ENCODE peak calls at places on chromosomes 3 and 15, in ten cellular contexts. X is Karpas-422, Q is heart left ventricle, V is MM.1S, E is body of pancreas, F is HCT116, T is prostate gland, H is PC-3, P is GM23248, L is lower lobe of right lung. N is an unnamed sample.

GRCh38 chr3:2303567-2303966 is 204.9 kb downstream of the CNTN4 start:
- DNase-seq in X (peak; percentile 56), Q (no peak), V (peak; percentile 43), E (peak; percentile 10), F (no peak), T (no peak), H (peak; percentile 7), P (peak; percentile 3), L (no peak), N (no peak)

GRCh38 chr15:66931768-66932633 is 133.4 kb upstream of the SMAD3 start:
- DNase-seq in X (no peak), Q (no peak), V (no peak), E (peak; percentile 75), F (peak; percentile 52), T (peak; percentile 57), H (peak; percentile 84), P (peak; percentile 72), L (no peak), N (peak; percentile 84)

GRCh38 chr3:128554100-128554464 is 61.1 kb upstream of the GATA2 start:
- DNase-seq in X (no peak), Q (no peak), V (no peak), E (no peak), F (no peak), T (no peak), H (peak; percentile 65), P (peak; percentile 50), L (no peak), N (no peak)

GRCh38 chr3:30586806-30587486 is 19.5 kb upstream of the TGFBR2 start:
- DNase-seq in X (no peak), Q (no peak), V (no peak), E (no peak), F (no peak), T (no peak), H (no peak), P (no peak), L (no peak), N (no peak)

GRCh38 chr3:188608401-188608800 is 454.4 kb downstream of the LPP start:
- DNase-seq in X (no peak), Q (no peak), V (no peak), E (no peak), F (no peak), T (no peak), H (no peak), P (no peak), L (no peak), N (no peak)

GRCh38 chr15:48963524-48964113 is at the start of gene SHC4:
- DNase-seq in X (peak; percentile 64), Q (peak; percentile 72), V (peak; percentile 20), E (peak; percentile 64), F (no peak), T (peak; percentile 51), H (peak; percentile 75), P (peak; percentile 92), L (no peak), N (peak; percentile 89)

GRCh38 chr15:89371145-89372044 is 36.8 kb upstream of the POLG start:
- DNase-seq in X (no peak), Q (no peak), V (no peak), E (peak; percentile 44), F (no peak), T (no peak), H (no peak), P (peak; percentile 33), L (no peak), N (peak; percentile 79)

GRCh38 chr3:115448856-115449255 is 174.5 kb upstream of the GAP43 start:
- DNase-seq in X (no peak), Q (no peak), V (no peak), E (no peak), F (no peak), T (no peak), H (no peak), P (peak; percentile 4), L (no peak), N (no peak)

GRCh38 chr15:31442203-31443090 is 115.8 kb downstream of the KLF13 start:
- DNase-seq in X (no peak), Q (no peak), V (no peak), E (no peak), F (no peak), T (no peak), H (peak; percentile 2), P (peak; percentile 93), L (no peak), N (no peak)

GRCh38 chr15:63056843-63057242 is 14.3 kb downstream of the TPM1 start:
- DNase-seq in X (no peak), Q (peak; percentile 66), V (no peak), E (peak; percentile 58), F (no peak), T (peak; percentile 27), H (no peak), P (peak; percentile 54), L (no peak), N (no peak)

GRCh38 chr3:175005193-175005592 is 146.1 kb downstream of the NAALADL2 start:
- DNase-seq in X (no peak), Q (no peak), V (peak; percentile 68), E (no peak), F (no peak), T (no peak), H (no peak), P (peak; percentile 14), L (no peak), N (no peak)

GRCh38 chr3:163328680-163329079 is 1749.6 kb downstream of the SI start:
- DNase-seq in X (no peak), Q (no peak), V (no peak), E (no peak), F (no peak), T (no peak), H (no peak), P (no peak), L (no peak), N (peak; percentile 10)

GRCh38 chr15:96837241-96837970 is 506.9 kb downstream of the NR2F2 start:
- DNase-seq in X (no peak), Q (no peak), V (no peak), E (no peak), F (no peak), T (no peak), H (no peak), P (no peak), L (no peak), N (no peak)
- H3K27me3 ChIP-seq in X (no peaks in the 10 kb centered on the region), Q (no peaks in the 10 kb centered on the region), V (no peaks in the 10 kb centered on the region), E (no peaks in the 10 kb centered on the region), F (no peaks in the 10 kb centered on the region), T (no peaks in the 10 kb centered on the region), H (peaks cover 18% of the 10 kb centered on the region), P (no peaks in the 10 kb centered on the region), L (no peaks in the 10 kb centered on the region), N (no peaks in the 10 kb centered on the region)

GRCh38 chr3:1172642-1173041 is 79.8 kb downstream of the CNTN6 start:
- DNase-seq in X (no peak), Q (no peak), V (no peak), E (no peak), F (no peak), T (no peak), H (no peak), P (no peak), L (no peak), N (no peak)

GRCh38 chr3:1171320-1171719 is 78.5 kb downstream of the CNTN6 start:
- DNase-seq in X (no peak), Q (no peak), V (no peak), E (no peak), F (no peak), T (no peak), H (no peak), P (no peak), L (no peak), N (no peak)
- H3K4me1 ChIP-seq in X (no peaks in the 10 kb centered on the region), Q (no peaks in the 10 kb centered on the region), V (peaks cover 14% of the 10 kb centered on the region), E (no peaks in the 10 kb centered on the region), F (no peaks in the 10 kb centered on the region), T (no peaks in the 10 kb centered on the region), H (no peaks in the 10 kb centered on the region), P (no peaks in the 10 kb centered on the region), L (no peaks in the 10 kb centered on the region), N (no peaks in the 10 kb centered on the region)

DNA sequence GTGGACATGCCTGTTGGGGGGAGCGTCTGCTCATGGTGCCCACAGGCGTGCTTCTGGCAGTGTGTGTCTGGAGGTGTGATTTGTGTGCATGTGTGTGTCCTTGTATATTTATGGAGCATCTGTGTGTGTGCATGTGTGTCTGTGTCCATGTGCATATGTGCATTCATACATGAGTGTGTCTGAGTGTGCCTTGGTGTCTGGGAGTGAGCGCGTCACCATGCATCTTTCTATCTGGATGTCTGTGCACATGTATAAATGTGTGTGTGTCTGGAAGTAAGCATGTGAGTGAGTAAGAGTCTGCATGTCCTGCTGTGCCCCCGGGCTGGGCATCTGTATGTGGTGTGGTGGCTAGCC is 58.1 kb upstream of the PRR23E start:
- DNase-seq in X (no peak), Q (no peak), V (no peak), E (no peak), F (no peak), T (no peak), H (no peak), P (no peak), L (no peak), N (no peak)
- H3K27me3 ChIP-seq in X (no peaks in the 10 kb centered on the region), Q (no peaks in the 10 kb centered on the region), V (peaks cover 53% of the 10 kb centered on the region), E (peaks cover 31% of the 10 kb centered on the region), F (no peaks in the 10 kb centered on the region), T (peaks cover 17% of the 10 kb centered on the region), H (peaks cover 36% of the 10 kb centered on the region), P (peaks cover 40% of the 10 kb centered on the region), L (peaks cover 42% of the 10 kb centered on the region), N (no peaks in the 10 kb centered on the region)

GRCh38 chr3:195892105-195892354 is 16.3 kb downstream of the TNK2 start:
- DNase-seq in X (no peak), Q (no peak), V (no peak), E (no peak), F (no peak), T (no peak), H (no peak), P (no peak), L (peak; percentile 77), N (no peak)

GRCh38 chr3:195893516-195893915 is 14.8 kb downstream of the TNK2 start:
- DNase-seq in X (no peak), Q (no peak), V (no peak), E (no peak), F (no peak), T (no peak), H (no peak), P (no peak), L (no peak), N (no peak)

GRCh38 chr3:195893121-195893449 is 15.3 kb downstream of the TNK2 start:
- DNase-seq in X (no peak), Q (peak; percentile 85), V (no peak), E (peak; percentile 71), F (no peak), T (no peak), H (no peak), P (no peak), L (no peak), N (no peak)

GRCh38 chr3:195891431-195892104 is 16.8 kb downstream of the TNK2 start:
- DNase-seq in X (no peak), Q (no peak), V (no peak), E (no peak), F (no peak), T (no peak), H (no peak), P (no peak), L (no peak), N (no peak)

DNA sequence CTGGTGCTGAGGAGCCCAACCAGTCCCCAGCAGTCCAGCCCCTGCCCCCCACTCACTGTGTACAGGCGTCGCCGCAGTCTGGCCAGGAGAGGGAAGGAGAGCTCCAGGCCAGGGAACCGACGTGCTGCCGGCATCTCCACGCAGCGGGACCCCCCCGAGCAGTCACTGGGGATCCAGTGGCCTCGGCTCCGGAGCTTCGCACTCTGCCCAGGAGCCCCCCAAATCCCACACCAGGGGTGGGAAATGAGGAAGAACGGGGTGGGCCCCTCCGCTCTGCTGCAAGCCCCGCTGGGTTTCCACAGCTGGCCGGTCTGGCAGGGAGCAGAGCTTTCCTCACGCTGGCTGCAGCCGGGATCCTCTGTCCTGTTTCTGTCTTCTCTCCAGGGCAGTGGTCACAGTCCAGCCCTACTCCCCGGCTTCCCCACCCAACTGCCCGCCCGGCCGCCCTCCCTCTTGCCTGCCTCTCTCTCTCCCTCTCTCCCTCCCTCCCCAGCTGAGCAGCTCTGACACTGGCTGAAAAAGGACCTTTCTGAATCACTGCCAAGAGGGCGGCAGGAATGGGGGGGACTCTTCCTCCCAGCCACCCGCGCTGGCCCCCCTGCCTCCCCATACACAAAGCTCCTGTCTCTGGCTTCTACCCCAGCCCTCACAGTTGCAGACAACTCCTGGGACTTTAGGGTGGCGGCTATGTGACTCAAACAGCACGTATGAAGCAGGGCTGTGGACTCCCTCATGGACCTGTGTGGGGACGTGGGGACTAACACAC is 15.8 kb downstream of the TNK2 start:
- DNase-seq in X (no peak), Q (peak; percentile 79), V (no peak), E (peak; percentile 59), F (no peak), T (no peak), H (peak; percentile 56), P (peak; percentile 83), L (no peak), N (no peak)
- H3K4me1 ChIP-seq in X (peaks cover 31% of the 10 kb centered on the region), Q (peaks cover 46% of the 10 kb centered on the region), V (peaks cover 18% of the 10 kb centered on the region), E (peaks cover 52% of the 10 kb centered on the region), F (peaks cover 33% of the 10 kb centered on the region), T (peaks cover 37% of the 10 kb centered on the region), H (peaks cover 37% of the 10 kb centered on the region), P (peaks cover 35% of the 10 kb centered on the region), L (peaks cover 57% of the 10 kb centered on the region), N (peaks cover 16% of the 10 kb centered on the region)